ENCODE peak calls at places on chromosomes 4 and X, in eight cellular contexts. B is mammary epithelial cell, N is kidney epithelial cell, X is IMR-90, E is thyroid gland, C is choroid plexus epithelial cell, L is astrocyte of the spinal cord, W is fibroblast of mammary gland. J is an unnamed sample.

GRCh38 chr4:57037982-57038604 is 59.4 kb downstream of the POLR2B start:
- DNase-seq in X (peak; percentile 55), C (peak; percentile 73), B (peak; percentile 32), W (peak; percentile 48), L (peak; percentile 54), E (peak; percentile 70), N (no peak), J (no peak)

GRCh38 chr4:81771721-81772120 is 300.0 kb upstream of the RASGEF1B start:
- DNase-seq in W (no peak), C (no peak), B (no peak), E (no peak), L (no peak), N (no peak), X (no peak), J (no peak)

GRCh38 chr4:186554890-186555827 is at the start of gene MTNR1A:
- DNase-seq in W (no peak), N (no peak), C (peak; percentile 13), E (no peak), B (no peak), X (no peak), L (peak; percentile 25), J (no peak)

GRCh38 chr4:38490753-38491446 is 173.1 kb upstream of the KLF3 start:
- DNase-seq in E (no peak), N (no peak), W (no peak), B (no peak), C (peak; percentile 2), L (no peak), X (no peak), J (no peak)

GRCh38 chr4:144267084-144267483 is 126.6 kb upstream of the GYPA start:
- DNase-seq in E (no peak), L (no peak), B (peak; percentile 11), N (no peak), X (no peak), C (no peak), W (no peak), J (no peak)

GRCh38 chr4:6107114-6107791 is 89.0 kb upstream of the C4orf50 start:
- DNase-seq in L (no peak), W (no peak), E (no peak), X (no peak), C (no peak), N (no peak), B (no peak), J (no peak)

GRCh38 chrX:129534816-129535578 is 5.1 kb upstream of the OCRL start:
- DNase-seq in X (peak; percentile 60), E (no peak), L (no peak), C (no peak), W (peak; percentile 47), B (peak; percentile 50), N (no peak), J (no peak)

GRCh38 chr4:85543832-85544231 is 68.9 kb downstream of the ARHGAP24 start:
- DNase-seq in C (peak; percentile 51), B (no peak), L (peak; percentile 52), W (peak; percentile 50), X (peak; percentile 1), N (peak; percentile 28), E (no peak), J (no peak)

GRCh38 chr4:84578540-84579409 is 4.2 kb upstream of the CDS1 start:
- DNase-seq in E (peak; percentile 42), W (peak; percentile 68), N (no peak), C (peak; percentile 85), B (peak; percentile 55), X (peak; percentile 58), L (peak; percentile 65), J (no peak)

GRCh38 chr4:7784131-7784870 is 155.4 kb downstream of the AFAP1 start:
- DNase-seq in X (no peak), B (no peak), N (no peak), L (no peak), C (no peak), E (no peak), W (no peak), J (no peak)

GRCh38 chrX:134171661-134172587 is 65.1 kb upstream of the CCDC160 start:
- DNase-seq in X (no peak), N (no peak), W (no peak), B (no peak), E (peak; percentile 20), C (peak; percentile 12), L (no peak), J (no peak)

GRCh38 chr4:94758141-94758699 is 465 bp downstream of the BMPR1B start:
- DNase-seq in N (no peak), W (no peak), C (peak; percentile 25), B (no peak), E (peak; percentile 30), X (no peak), L (peak; percentile 50), J (no peak)

GRCh38 chr4:20788266-20788665 is 88.0 kb downstream of the PACRGL start:
- DNase-seq in N (no peak), C (no peak), X (no peak), E (no peak), L (no peak), W (no peak), B (no peak), J (no peak)

GRCh38 chr4:107718351-107718965 is 1.6 kb downstream of the PAPSS1 start:
- DNase-seq in C (no peak), B (peak; percentile 76), W (peak; percentile 12), N (no peak), E (no peak), L (no peak), X (no peak), J (no peak)

DNA sequence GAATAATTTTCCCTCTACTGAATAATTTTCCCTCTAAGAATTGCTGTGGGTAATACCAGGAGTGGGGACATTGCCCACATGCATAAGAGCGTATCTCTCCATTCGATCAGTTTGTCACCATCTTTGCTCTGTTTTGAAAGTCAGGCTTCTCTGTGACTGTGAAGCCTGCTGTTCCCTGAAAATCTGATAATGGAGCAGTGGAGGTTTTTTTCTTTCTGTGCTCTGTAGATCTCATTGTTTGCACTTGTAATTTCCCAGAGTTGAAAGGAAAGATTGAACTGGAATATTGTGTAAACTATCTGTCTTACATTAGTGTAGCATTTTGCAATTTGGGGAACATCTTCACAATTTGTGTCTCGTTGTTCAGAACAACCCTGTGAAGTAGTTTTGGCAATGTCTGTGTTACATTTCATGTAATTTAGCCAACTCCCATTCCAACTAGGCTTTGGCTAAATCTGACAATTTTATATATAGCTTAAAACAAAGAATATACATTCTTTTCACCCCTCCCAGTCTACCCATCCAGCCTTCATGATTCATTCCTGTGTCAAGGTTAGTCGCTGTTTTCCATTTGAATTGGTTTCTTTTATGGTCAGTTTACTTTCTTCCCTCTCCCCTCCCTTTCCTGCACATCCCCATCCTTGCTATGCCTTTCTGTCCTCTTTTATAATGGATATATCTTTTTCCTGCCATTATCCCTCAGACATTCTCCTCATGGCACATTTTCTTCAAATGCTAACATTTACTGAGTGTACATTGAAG is 4.5 kb downstream of the ZXDB start:
- DNase-seq in X (no peak), W (no peak), B (no peak), E (no peak), L (no peak), C (no peak), N (no peak), J (no peak)
- H3K4me3 ChIP-seq in X (peak overlapping the region; percentile 10), W (peak overlapping the region; percentile 18), B (peak overlapping the region; percentile 38), E (no peak overlapping the region), L (peak overlapping the region; percentile 18), C (peak overlapping the region; percentile 3), N (no peak overlapping the region), J (peak overlapping the region; percentile 0)

GRCh38 chr4:90904018-90904417 is 776.8 kb downstream of the CCSER1 start:
- DNase-seq in N (no peak), C (no peak), L (no peak), X (no peak), E (no peak), W (no peak), B (no peak), J (peak; percentile 3)

DNA sequence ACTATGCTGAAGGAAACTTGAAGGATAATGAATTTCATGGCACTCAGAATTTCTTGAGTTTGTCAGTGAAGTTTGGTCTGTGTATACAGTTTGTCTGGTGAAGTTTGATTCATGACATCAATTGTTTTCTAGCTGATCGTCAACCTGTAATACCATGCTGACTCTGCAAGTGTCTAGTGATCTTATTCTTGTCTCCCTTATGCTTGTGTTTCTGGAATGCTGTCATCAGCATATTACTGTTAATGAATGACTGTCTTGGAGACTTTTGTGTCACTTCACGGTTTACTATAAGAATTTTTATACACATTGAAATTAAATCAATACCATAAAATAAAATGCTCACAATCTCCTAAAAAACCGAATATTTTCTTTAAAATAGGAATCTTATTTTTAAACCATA is 779.0 kb downstream of the CCSER1 start:
- DNase-seq in E (no peak), N (no peak), C (no peak), W (no peak), B (no peak), L (no peak), X (no peak), J (no peak)
- TF ChIP-seq CTCF in E (no peak), N (no peak), C (no peak), W (no peak), B (no peak), L (no peak), X (no peak), J (no peak)

DNA sequence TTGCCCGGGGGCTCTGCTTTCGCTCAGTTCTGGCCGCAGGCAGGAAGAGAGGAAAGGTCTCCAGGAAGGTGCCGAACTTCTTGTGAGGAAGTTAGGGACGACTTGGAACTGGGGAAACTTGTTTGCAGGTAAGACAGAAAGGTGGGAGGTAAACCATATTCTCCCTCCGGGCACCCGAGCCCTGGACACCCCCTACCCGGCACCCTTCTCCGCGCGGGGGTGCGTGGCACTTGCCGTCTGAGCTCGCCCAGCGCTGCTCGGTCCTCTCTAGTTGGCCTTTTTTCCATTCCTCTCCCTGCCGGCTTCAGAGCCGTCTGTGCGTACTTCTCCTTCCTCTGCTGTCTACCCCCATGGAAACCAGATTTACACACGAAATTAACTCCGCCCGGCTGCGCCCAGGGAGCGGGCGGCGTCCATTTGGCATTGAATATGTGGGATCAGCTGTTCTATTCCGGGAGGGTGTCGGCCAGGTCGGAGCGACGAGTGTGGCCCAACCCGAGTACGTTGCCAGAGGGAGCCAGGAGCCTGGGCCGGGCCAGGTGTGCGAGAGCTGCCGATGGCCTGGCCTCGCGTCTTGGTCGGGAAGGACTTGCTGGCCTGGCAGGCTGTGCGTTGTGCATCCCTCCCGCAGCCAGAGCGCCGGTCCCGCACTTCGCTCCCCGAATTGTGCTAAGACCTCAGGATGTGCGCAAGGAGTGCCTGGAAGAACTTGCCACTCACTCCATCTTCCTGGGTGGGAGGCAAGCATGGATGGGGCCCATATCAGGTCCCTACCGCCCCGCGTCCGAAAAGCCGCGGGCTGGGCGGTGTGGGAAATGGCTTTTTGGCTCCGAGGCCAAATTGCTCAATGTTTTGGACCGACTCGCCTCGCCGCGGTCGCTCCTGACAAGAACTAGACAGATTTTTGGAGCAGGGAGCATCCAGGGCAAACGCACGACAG is 1.7 kb downstream of the PDGFRA start:
- DNase-seq in N (no peak), C (peak; percentile 61), B (no peak), E (no peak), W (peak; percentile 58), X (no peak), L (peak; percentile 53), J (no peak)
- H3K4me3 ChIP-seq in N (peak overlapping the region; percentile 13), C (peak overlapping the region; percentile 87), B (peak overlapping the region; percentile 37), E (no peak overlapping the region), W (peak overlapping the region; percentile 95), X (peak overlapping the region; percentile 89), L (peak overlapping the region; percentile 66), J (no peak overlapping the region)

GRCh38 chr4:1602621-1603412 is 81.3 kb downstream of the FAM53A start:
- DNase-seq in C (no peak), B (no peak), L (no peak), E (no peak), X (no peak), N (no peak), W (no peak), J (no peak)
- TF ChIP-seq CTCF in C (no peak), B (no peak), L (no peak), E (no peak), X (no peak), N (no peak), W (no peak), J (no peak)